ENCODE peak calls at places on chromosomes 2 and 18, in five cellular contexts. Q is sigmoid colon, A is NCI-H1092, J is spleen, P is ACHN. Y is an unnamed sample.

GRCh38 chr2:58428553-58429284 is 187.6 kb upstream of the FANCL start:
- DNase-seq in Q (no peak), A (peak), J (peak), P (no peak), Y (no peak)

GRCh38 chr2:97645112-97645699 is 656 bp upstream of the COX5B start:
- DNase-seq in Q (peak), A (no peak), J (peak), P (peak), Y (no peak)

GRCh38 chr2:70344195-70344594 is 42.3 kb upstream of the FAM136A start:
- DNase-seq in Q (no peak), A (no peak), J (no peak), P (no peak), Y (no peak)

GRCh38 chr18:48979944-48980890 is 29.5 kb upstream of the SMAD7 start:
- DNase-seq in Q (no peak), A (no peak), J (no peak), P (no peak), Y (no peak)

GRCh38 chr2:160210599-160211138 is 10.6 kb upstream of the ITGB6 start:
- DNase-seq in Q (peak), A (no peak), J (peak), P (peak), Y (peak)

GRCh38 chr2:66805136-66805535 is 370.2 kb downstream of the MEIS1 start:
- DNase-seq in Q (peak), A (no peak), J (no peak), P (no peak), Y (no peak)

GRCh38 chr2:40872580-40872979 is 420.7 kb upstream of the SLC8A1 start:
- DNase-seq in Q (no peak), A (no peak), J (no peak), P (no peak), Y (no peak)

GRCh38 chr2:118032169-118033013 is 18.5 kb upstream of the CCDC93 start:
- DNase-seq in Q (no peak), A (no peak), J (no peak), P (peak), Y (no peak)

GRCh38 chr2:208440716-208441115 is 34.1 kb downstream of the PTH2R start:
- DNase-seq in Q (no peak), A (no peak), J (no peak), P (no peak), Y (no peak)

GRCh38 chr2:210991107-210991506 is 434.7 kb downstream of the CPS1 start:
- DNase-seq in Q (no peak), A (no peak), J (no peak), P (no peak), Y (no peak)

GRCh38 chr2:27724905-27725693 is 46.4 kb upstream of the MRPL33 start:
- DNase-seq in Q (no peak), A (no peak), J (no peak), P (peak), Y (no peak)

GRCh38 chr2:22807876-22808275 is 577.1 kb upstream of the KLHL29 start:
- DNase-seq in Q (no peak), A (no peak), J (no peak), P (no peak), Y (no peak)

GRCh38 chr2:162887087-162887486 is 48.5 kb upstream of the KCNH7 start:
- DNase-seq in Q (no peak), A (no peak), J (no peak), P (no peak), Y (no peak)

GRCh38 chr2:62526531-62527381 is 20.8 kb upstream of the TMEM17 start:
- DNase-seq in Q (no peak), A (no peak), J (no peak), P (no peak), Y (no peak)

GRCh38 chr2:104443137-104443536 is 410.8 kb upstream of the POU3F3 start:
- DNase-seq in Q (no peak), A (no peak), J (no peak), P (no peak), Y (no peak)

GRCh38 chr2:203394519-203395227 is 66.5 kb downstream of the ABI2 start:
- DNase-seq in Q (no peak), A (no peak), J (no peak), P (peak), Y (no peak)

GRCh38 chr2:8376603-8377423 is 305.0 kb upstream of the ID2 start:
- DNase-seq in Q (no peak), A (no peak), J (no peak), P (no peak), Y (no peak)

GRCh38 chr2:1802046-1802445 is 57.7 kb upstream of the PXDN start:
- DNase-seq in Q (peak), A (no peak), J (peak), P (no peak), Y (no peak)

GRCh38 chr2:113080134-113080533 is 12.4 kb downstream of the IL1F10 start:
- DNase-seq in Q (no peak), A (peak), J (peak), P (peak), Y (no peak)

GRCh38 chr2:80199504-80199903 is 105.0 kb downstream of the LRRTM1 start:
- DNase-seq in Q (no peak), A (no peak), J (no peak), P (no peak), Y (no peak)

Y was measured in HFF-Myc.